ENCODE peak calls at places on chromosomes 7 and 10, in nine cellular contexts. T is AG04449, Y is astrocyte of the cerebellum, R is cardiac fibroblast, B is IMR-90, F is dorsolateral prefrontal cortex, N is left ventricle myocardium inferior, L is AG04450, I is fibroblast of lung. O is an unnamed sample.

GRCh38 chr10:29949411-29950011 is 109.9 kb downstream of the JCAD start:
- DNase-seq in I (peak; percentile 100), F (no peak), L (peak; percentile 93), T (peak; percentile 95), R (peak; percentile 98), Y (peak; percentile 97), N (no peak), B (peak; percentile 98), O (peak; percentile 68)

GRCh38 chr7:106285801-106286492 is 1.2 kb upstream of the NAMPT start:
- DNase-seq in Y (peak; percentile 20), I (peak; percentile 86), L (no peak), B (peak; percentile 73), T (no peak), R (peak; percentile 61), N (peak; percentile 16), F (no peak), O (no peak)

GRCh38 chr7:1210979-1211608 is 21.6 kb upstream of the UNCX start:
- DNase-seq in R (no peak), B (no peak), Y (no peak), T (no peak), L (no peak), I (no peak), F (no peak), N (no peak), O (no peak)

GRCh38 chr10:99172130-99172738 is 63.4 kb downstream of the HPSE2 start:
- DNase-seq in Y (peak; percentile 8), R (peak; percentile 33), I (peak; percentile 78), F (no peak), T (no peak), N (no peak), L (peak; percentile 10), B (peak; percentile 51), O (peak; percentile 37)

GRCh38 chr10:24685958-24686540 is 37.6 kb downstream of the ARHGAP21 start:
- DNase-seq in B (peak; percentile 88), I (peak; percentile 69), L (peak; percentile 38), Y (no peak), F (no peak), R (peak; percentile 67), T (no peak), N (no peak), O (peak; percentile 57)

GRCh38 chr7:135333196-135333595 is 99.6 kb downstream of the STRA8 start:
- DNase-seq in R (peak; percentile 71), B (peak; percentile 8), F (no peak), N (no peak), I (no peak), L (no peak), T (no peak), Y (no peak), O (no peak)

GRCh38 chr7:41702635-41703371 is at the start of gene INHBA:
- DNase-seq in L (peak; percentile 78), R (peak; percentile 95), I (peak; percentile 88), F (no peak), B (peak; percentile 98), T (peak; percentile 95), N (no peak), Y (peak; percentile 63), O (no peak)

GRCh38 chr7:135994466-135995205 is 17.5 kb upstream of the MTPN start:
- DNase-seq in R (peak; percentile 78), N (no peak), L (no peak), I (no peak), B (peak; percentile 59), F (no peak), T (no peak), Y (no peak), O (no peak)

GRCh38 chr10:93475227-93475626 is 6.9 kb downstream of the MYOF start:
- DNase-seq in N (no peak), I (no peak), R (no peak), B (no peak), Y (no peak), L (no peak), F (no peak), T (no peak), O (no peak)

GRCh38 chr10:5014936-5015335 is 11.3 kb upstream of the AKR1C2 start:
- DNase-seq in F (no peak), B (no peak), L (no peak), R (peak; percentile 49), I (no peak), T (no peak), Y (no peak), N (no peak), O (no peak)

GRCh38 chr7:34091330-34091917 is 186.1 kb downstream of the BMPER start:
- DNase-seq in N (no peak), F (no peak), L (peak; percentile 18), T (no peak), I (peak; percentile 77), Y (no peak), B (peak; percentile 69), R (peak; percentile 89), O (no peak)

GRCh38 chr10:621981-622740 is 67.3 kb downstream of the DIP2C start:
- DNase-seq in Y (no peak), L (no peak), B (peak; percentile 33), T (no peak), I (peak; percentile 64), F (no peak), R (no peak), N (no peak), O (no peak)

GRCh38 chr10:30583778-30584415 is 45.7 kb downstream of the LYZL2 start:
- DNase-seq in Y (peak; percentile 65), R (peak; percentile 83), I (peak; percentile 68), F (no peak), N (peak; percentile 57), B (peak; percentile 77), T (no peak), L (peak; percentile 29), O (peak; percentile 3)

GRCh38 chr10:93440591-93441012 is 41.5 kb downstream of the MYOF start:
- DNase-seq in L (no peak), N (no peak), I (peak; percentile 59), Y (no peak), F (no peak), T (no peak), R (no peak), B (peak; percentile 25), O (no peak)

GRCh38 chr7:82241371-82241770 is 202.2 kb downstream of the CACNA2D1 start:
- DNase-seq in N (no peak), R (no peak), F (no peak), B (no peak), Y (no peak), L (no peak), T (no peak), I (no peak), O (no peak)

GRCh38 chr7:22561356-22561755 is 61.4 kb upstream of the STEAP1B start:
- DNase-seq in I (peak; percentile 99), F (peak; percentile 58), B (peak; percentile 100), T (peak; percentile 98), N (peak; percentile 75), L (peak; percentile 98), R (peak; percentile 99), Y (peak; percentile 99), O (peak; percentile 95)

GRCh38 chr10:91162050-91162494 is 58.4 kb upstream of the PCGF5 start:
- DNase-seq in F (no peak), Y (no peak), L (no peak), N (no peak), I (peak; percentile 35), B (peak; percentile 46), R (peak; percentile 26), T (no peak), O (no peak)

GRCh38 chr10:30804478-30805055 is 175.0 kb upstream of the LYZL2 start:
- DNase-seq in Y (no peak), I (peak; percentile 73), N (no peak), R (no peak), L (no peak), B (no peak), T (no peak), F (no peak), O (peak; percentile 86)

DNA sequence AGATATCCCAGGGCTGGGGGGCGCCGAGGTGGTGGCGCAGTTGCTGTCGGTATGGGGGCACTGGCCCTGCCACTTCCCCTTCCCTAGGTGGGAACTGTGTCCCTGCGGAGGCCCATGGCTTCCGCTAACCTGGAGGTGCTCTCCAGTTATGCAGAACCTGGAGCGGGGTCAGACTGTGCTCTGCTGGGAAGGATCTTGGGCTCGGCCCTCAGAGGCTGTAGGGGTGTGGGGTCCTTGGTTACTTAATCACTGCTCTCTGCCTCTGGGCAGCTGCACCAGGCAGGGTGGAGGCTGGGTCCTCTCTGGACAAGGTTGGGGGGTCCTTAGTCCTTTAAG is 2.4 kb downstream of the BRI3 start:
- DNase-seq in Y (no peak), T (no peak), B (no peak), I (no peak), L (no peak), R (no peak), N (no peak), F (no peak), O (no peak)
- H3K4me3 ChIP-seq in Y (peak overlapping the region; percentile 93), T (peak overlapping the region; percentile 83), B (peak overlapping the region; percentile 88), I (peak overlapping the region; percentile 71), L (peak overlapping the region; percentile 90), R (peak overlapping the region; percentile 92), N (peak overlapping the region; percentile 89), F (peak overlapping the region; percentile 92), O (peak overlapping the region; percentile 79)

DNA sequence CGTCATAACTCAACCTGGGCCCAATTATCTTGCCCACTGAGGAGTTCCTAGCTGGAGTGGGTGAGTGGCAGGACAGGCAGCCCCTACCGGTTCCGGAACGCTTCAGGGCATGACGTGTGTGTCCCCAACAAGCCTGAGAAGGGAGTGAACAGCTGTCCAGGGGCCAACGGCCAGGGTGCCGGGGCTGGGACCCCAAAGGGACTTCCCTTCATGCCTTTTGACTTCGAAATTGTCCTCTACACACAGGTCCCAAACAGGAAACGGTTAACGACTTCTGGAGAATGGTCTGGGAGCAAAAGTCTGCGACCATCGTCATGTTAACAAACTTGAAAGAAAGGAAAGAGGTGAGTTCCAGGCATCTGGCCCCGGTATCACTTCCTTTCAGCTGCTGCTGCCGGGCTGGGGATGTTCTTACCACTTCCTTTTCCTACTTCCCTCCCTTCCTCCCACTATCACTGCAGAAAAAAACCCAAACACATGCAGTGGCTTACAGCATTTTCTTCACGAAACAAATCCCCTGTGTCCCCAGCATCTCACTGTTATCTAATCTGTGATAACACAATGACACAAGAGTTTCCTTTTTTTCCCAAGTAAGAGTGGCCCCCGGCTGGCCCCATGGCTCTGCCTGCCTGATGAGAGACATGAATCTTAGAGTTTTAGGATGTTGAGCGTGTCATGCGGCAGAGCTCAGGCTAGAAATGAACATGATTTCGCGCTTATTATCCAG is 63.2 kb downstream of the MKI67 start:
- DNase-seq in Y (no peak), I (no peak), L (no peak), F (peak; percentile 13), R (peak; percentile 13), T (no peak), N (no peak), B (no peak), O (no peak)
- TF ChIP-seq CTCF in Y (no peak), I (no peak), L (no peak), F (no peak), R (no peak), T (no peak), N (no peak), B (no peak), O (no peak)

GRCh38 chr10:16384064-16384463 is 52.7 kb upstream of the PTER start:
- DNase-seq in L (no peak), R (peak; percentile 8), I (no peak), Y (no peak), B (no peak), N (no peak), F (peak; percentile 76), T (no peak), O (no peak)
- H3K4me3 ChIP-seq in L (no peak overlapping the region), R (no peak overlapping the region), I (no peak overlapping the region), Y (no peak overlapping the region), B (no peak overlapping the region), N (no peak overlapping the region), F (no peak overlapping the region), T (no peak overlapping the region), O (no peak overlapping the region)

DNA sequence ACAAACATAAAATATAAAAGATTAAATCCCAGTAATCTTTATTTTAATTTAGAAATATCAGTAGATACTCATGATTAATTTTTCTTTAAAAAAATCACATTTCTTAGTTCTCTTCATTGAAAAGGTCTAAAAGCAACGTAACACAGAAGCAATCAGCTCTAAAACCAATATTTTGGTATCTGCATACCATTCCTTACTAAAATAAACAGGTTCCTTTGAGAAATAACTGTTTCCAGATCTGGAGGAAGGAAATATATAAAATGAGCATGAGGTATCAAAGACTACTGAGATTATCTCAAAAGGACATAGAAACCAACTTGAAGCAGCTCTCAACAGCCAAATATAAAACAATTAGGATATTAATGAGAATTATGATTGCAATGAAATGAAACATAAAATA is 301.0 kb upstream of the GNAI1 start:
- DNase-seq in F (no peak), Y (no peak), I (no peak), R (no peak), B (peak; percentile 58), N (no peak), L (no peak), T (no peak), O (no peak)
- TF ChIP-seq CTCF in F (no peak), Y (no peak), I (no peak), R (no peak), B (no peak), N (no peak), L (no peak), T (no peak), O (no peak)